ENCODE peak calls at places on chromosomes 1 and 21, in five cellular contexts. B is substantia nigra, R is left colon, D is GM06990, W is SK-N-DZ. U is an unnamed sample.

GRCh38 chr1:207404849-207405525 is 49.1 kb upstream of the CR2 start:
- DNase-seq in B (no peak), R (no peak), D (no peak), W (peak), U (no peak)

GRCh38 chr21:45010096-45010495 is 64.3 kb upstream of the ADARB1 start:
- DNase-seq in B (no peak), R (no peak), D (no peak), W (no peak), U (no peak)

GRCh38 chr1:204376919-204377799 is 17.4 kb upstream of the PLEKHA6 start:
- DNase-seq in B (no peak), R (peak), D (no peak), W (no peak), U (no peak)

GRCh38 chr1:101165944-101166343 is 70.9 kb upstream of the S1PR1 start:
- DNase-seq in B (no peak), R (no peak), D (no peak), W (no peak), U (no peak)

GRCh38 chr1:83996621-83997020 is 2.3 kb downstream of the TTLL7 start:
- DNase-seq in B (no peak), R (no peak), D (no peak), W (no peak), U (no peak)

GRCh38 chr1:227893696-227894305 is 53.9 kb downstream of the WNT9A start:
- DNase-seq in B (no peak), R (no peak), D (no peak), W (no peak), U (peak)

GRCh38 chr21:43658769-43659135 is 536 bp downstream of the HSF2BP start:
- DNase-seq in B (no peak), R (peak), D (no peak), W (no peak), U (no peak)

GRCh38 chr1:68973459-68974244 is 476.8 kb upstream of the DEPDC1 start:
- DNase-seq in B (no peak), R (no peak), D (no peak), W (no peak), U (no peak)

GRCh38 chr1:171858701-171859100 is 17.4 kb downstream of the DNM3 start:
- DNase-seq in B (no peak), R (no peak), D (no peak), W (no peak), U (no peak)

U was measured in BE2C.